ENCODE peak calls at places on chromosomes 2 and 18, in nine cellular contexts. One of them, this sample, is unnamed.

GRCh38 chr2:28390241-28390856 is 2.3 kb upstream of the FOSL2 start:
- DNase-seq in iPS DF 6.9: no peak
- DNase-seq in Peyer's patch: peak; percentile 92
- DNase-seq in suprapubic skin: peak; percentile 96
- DNase-seq in WERI-Rb-1: peak; percentile 89
- DNase-seq in left ventricle myocardium inferior: peak; percentile 89
- DNase-seq in heart right ventricle: peak; percentile 87
- DNase-seq in right atrium auricular region: peak; percentile 92
- DNase-seq in right lobe of liver: peak; percentile 93
- DNase-seq in this sample: peak; percentile 93

GRCh38 chr2:19775838-19776237 is 125.9 kb downstream of the TTC32 start:
- DNase-seq in iPS DF 6.9: no peak
- DNase-seq in Peyer's patch: no peak
- DNase-seq in suprapubic skin: no peak
- DNase-seq in WERI-Rb-1: no peak
- DNase-seq in left ventricle myocardium inferior: no peak
- DNase-seq in heart right ventricle: no peak
- DNase-seq in right atrium auricular region: no peak
- DNase-seq in right lobe of liver: no peak
- DNase-seq in this sample: no peak

GRCh38 chr2:69086466-69086865 is 73.5 kb downstream of the ANTXR1 start:
- DNase-seq in iPS DF 6.9: no peak
- DNase-seq in Peyer's patch: no peak
- DNase-seq in suprapubic skin: no peak
- DNase-seq in WERI-Rb-1: no peak
- DNase-seq in left ventricle myocardium inferior: no peak
- DNase-seq in heart right ventricle: no peak
- DNase-seq in right atrium auricular region: no peak
- DNase-seq in right lobe of liver: no peak
- DNase-seq in this sample: no peak

GRCh38 chr2:144083211-144083610 is 436.7 kb downstream of the ZEB2 start:
- DNase-seq in iPS DF 6.9: no peak
- DNase-seq in Peyer's patch: no peak
- DNase-seq in suprapubic skin: no peak
- DNase-seq in WERI-Rb-1: no peak
- DNase-seq in left ventricle myocardium inferior: no peak
- DNase-seq in heart right ventricle: no peak
- DNase-seq in right atrium auricular region: no peak
- DNase-seq in right lobe of liver: no peak
- DNase-seq in this sample: no peak

GRCh38 chr2:66370824-66371223 is 64.1 kb upstream of the MEIS1 start:
- DNase-seq in iPS DF 6.9: no peak
- DNase-seq in Peyer's patch: no peak
- DNase-seq in suprapubic skin: no peak
- DNase-seq in WERI-Rb-1: no peak
- DNase-seq in left ventricle myocardium inferior: no peak
- DNase-seq in heart right ventricle: no peak
- DNase-seq in right atrium auricular region: no peak
- DNase-seq in right lobe of liver: no peak
- DNase-seq in this sample: no peak

GRCh38 chr2:165718811-165719210 is 75.2 kb downstream of the GALNT3 start:
- DNase-seq in iPS DF 6.9: no peak
- DNase-seq in Peyer's patch: no peak
- DNase-seq in suprapubic skin: no peak
- DNase-seq in WERI-Rb-1: no peak
- DNase-seq in left ventricle myocardium inferior: no peak
- DNase-seq in heart right ventricle: no peak
- DNase-seq in right atrium auricular region: no peak
- DNase-seq in right lobe of liver: no peak
- DNase-seq in this sample: no peak

GRCh38 chr2:100241236-100241635 is 81.1 kb downstream of the LONRF2 start:
- DNase-seq in iPS DF 6.9: no peak
- DNase-seq in Peyer's patch: no peak
- DNase-seq in suprapubic skin: no peak
- DNase-seq in WERI-Rb-1: no peak
- DNase-seq in left ventricle myocardium inferior: no peak
- DNase-seq in heart right ventricle: no peak
- DNase-seq in right atrium auricular region: no peak
- DNase-seq in right lobe of liver: no peak
- DNase-seq in this sample: no peak

GRCh38 chr18:32086866-32087265 is 4.8 kb upstream of the RNF138 start:
- DNase-seq in iPS DF 6.9: no peak
- DNase-seq in Peyer's patch: no peak
- DNase-seq in suprapubic skin: no peak
- DNase-seq in WERI-Rb-1: no peak
- DNase-seq in left ventricle myocardium inferior: no peak
- DNase-seq in heart right ventricle: no peak
- DNase-seq in right atrium auricular region: no peak
- DNase-seq in right lobe of liver: no peak
- DNase-seq in this sample: no peak

GRCh38 chr2:1950474-1950873 is 206.2 kb upstream of the PXDN start:
- DNase-seq in iPS DF 6.9: no peak
- DNase-seq in Peyer's patch: no peak
- DNase-seq in suprapubic skin: no peak
- DNase-seq in WERI-Rb-1: no peak
- DNase-seq in left ventricle myocardium inferior: no peak
- DNase-seq in heart right ventricle: no peak
- DNase-seq in right atrium auricular region: no peak
- DNase-seq in right lobe of liver: no peak
- DNase-seq in this sample: no peak

GRCh38 chr2:180662555-180662954 is 317.9 kb upstream of the UBE2E3 start:
- DNase-seq in iPS DF 6.9: no peak
- DNase-seq in Peyer's patch: no peak
- DNase-seq in suprapubic skin: no peak
- DNase-seq in WERI-Rb-1: no peak
- DNase-seq in left ventricle myocardium inferior: no peak
- DNase-seq in heart right ventricle: no peak
- DNase-seq in right atrium auricular region: no peak
- DNase-seq in right lobe of liver: no peak
- DNase-seq in this sample: no peak

GRCh38 chr2:28434600-28434989 is 41.9 kb downstream of the FOSL2 start:
- DNase-seq in iPS DF 6.9: no peak
- DNase-seq in Peyer's patch: no peak
- DNase-seq in suprapubic skin: no peak
- DNase-seq in WERI-Rb-1: no peak
- DNase-seq in left ventricle myocardium inferior: no peak
- DNase-seq in heart right ventricle: no peak
- DNase-seq in right atrium auricular region: no peak
- DNase-seq in right lobe of liver: peak; percentile 83
- DNase-seq in this sample: no peak

GRCh38 chr2:6754412-6754811 is 111.3 kb downstream of the CMPK2 start:
- DNase-seq in iPS DF 6.9: no peak
- DNase-seq in Peyer's patch: no peak
- DNase-seq in suprapubic skin: no peak
- DNase-seq in WERI-Rb-1: peak; percentile 58
- DNase-seq in left ventricle myocardium inferior: no peak
- DNase-seq in heart right ventricle: no peak
- DNase-seq in right atrium auricular region: no peak
- DNase-seq in right lobe of liver: no peak
- DNase-seq in this sample: no peak

GRCh38 chr2:120439637-120440384 is 93.9 kb downstream of the INHBB start:
- DNase-seq in iPS DF 6.9: no peak
- DNase-seq in Peyer's patch: no peak
- DNase-seq in suprapubic skin: peak; percentile 40
- DNase-seq in WERI-Rb-1: no peak
- DNase-seq in left ventricle myocardium inferior: no peak
- DNase-seq in heart right ventricle: no peak
- DNase-seq in right atrium auricular region: no peak
- DNase-seq in right lobe of liver: no peak
- DNase-seq in this sample: no peak

GRCh38 chr2:41940715-41941114 is 107.1 kb upstream of the PKDCC start:
- DNase-seq in iPS DF 6.9: no peak
- DNase-seq in Peyer's patch: no peak
- DNase-seq in suprapubic skin: no peak
- DNase-seq in WERI-Rb-1: no peak
- DNase-seq in left ventricle myocardium inferior: no peak
- DNase-seq in heart right ventricle: no peak
- DNase-seq in right atrium auricular region: no peak
- DNase-seq in right lobe of liver: no peak
- DNase-seq in this sample: peak; percentile 53

GRCh38 chr2:200756618-200757321 is 54.9 kb upstream of the BZW1 start:
- DNase-seq in iPS DF 6.9: no peak
- DNase-seq in Peyer's patch: peak; percentile 80
- DNase-seq in suprapubic skin: no peak
- DNase-seq in WERI-Rb-1: no peak
- DNase-seq in left ventricle myocardium inferior: no peak
- DNase-seq in heart right ventricle: no peak
- DNase-seq in right atrium auricular region: no peak
- DNase-seq in right lobe of liver: peak; percentile 53
- DNase-seq in this sample: no peak

GRCh38 chr2:26784570-26785234 is 1.2 kb upstream of the CENPA start:
- DNase-seq in iPS DF 6.9: no peak
- DNase-seq in Peyer's patch: no peak
- DNase-seq in suprapubic skin: no peak
- DNase-seq in WERI-Rb-1: no peak
- DNase-seq in left ventricle myocardium inferior: no peak
- DNase-seq in heart right ventricle: no peak
- DNase-seq in right atrium auricular region: no peak
- DNase-seq in right lobe of liver: no peak
- DNase-seq in this sample: no peak

GRCh38 chr2:26785431-26786206 is at the start of gene CENPA:
- DNase-seq in iPS DF 6.9: peak; percentile 99
- DNase-seq in Peyer's patch: peak; percentile 99
- DNase-seq in suprapubic skin: peak; percentile 98
- DNase-seq in WERI-Rb-1: peak; percentile 99
- DNase-seq in left ventricle myocardium inferior: peak; percentile 97
- DNase-seq in heart right ventricle: peak; percentile 94
- DNase-seq in right atrium auricular region: peak; percentile 98
- DNase-seq in right lobe of liver: peak; percentile 94
- DNase-seq in this sample: peak; percentile 98

GRCh38 chr2:26782876-26783704 is 2.8 kb upstream of the CENPA start:
- DNase-seq in iPS DF 6.9: no peak
- DNase-seq in Peyer's patch: no peak
- DNase-seq in suprapubic skin: no peak
- DNase-seq in WERI-Rb-1: no peak
- DNase-seq in left ventricle myocardium inferior: no peak
- DNase-seq in heart right ventricle: no peak
- DNase-seq in right atrium auricular region: no peak
- DNase-seq in right lobe of liver: no peak
- DNase-seq in this sample: no peak

GRCh38 chr2:26786207-26787023 is 559 bp downstream of the CENPA start:
- DNase-seq in iPS DF 6.9: no peak
- DNase-seq in Peyer's patch: no peak
- DNase-seq in suprapubic skin: no peak
- DNase-seq in WERI-Rb-1: no peak
- DNase-seq in left ventricle myocardium inferior: no peak
- DNase-seq in heart right ventricle: no peak
- DNase-seq in right atrium auricular region: no peak
- DNase-seq in right lobe of liver: peak; percentile 57
- DNase-seq in this sample: no peak
- H3K27ac ChIP-seq in iPS DF 6.9: no peak overlapping the region
- H3K27ac ChIP-seq in Peyer's patch: no peak overlapping the region
- H3K27ac ChIP-seq in suprapubic skin: no peak overlapping the region
- H3K27ac ChIP-seq in WERI-Rb-1: peak overlapping the region; percentile 75
- H3K27ac ChIP-seq in left ventricle myocardium inferior: no peak overlapping the region
- H3K27ac ChIP-seq in heart right ventricle: no peak overlapping the region
- H3K27ac ChIP-seq in right atrium auricular region: no peak overlapping the region
- H3K27ac ChIP-seq in right lobe of liver: no peak overlapping the region
- H3K27ac ChIP-seq in this sample: no peak overlapping the region

GRCh38 chr2:192469612-192470011 is 274.9 kb upstream of the TMEFF2 start:
- DNase-seq in iPS DF 6.9: no peak
- DNase-seq in Peyer's patch: no peak
- DNase-seq in suprapubic skin: no peak
- DNase-seq in WERI-Rb-1: no peak
- DNase-seq in left ventricle myocardium inferior: no peak
- DNase-seq in heart right ventricle: no peak
- DNase-seq in right atrium auricular region: no peak
- DNase-seq in right lobe of liver: no peak
- DNase-seq in this sample: no peak
- H3K4me3 ChIP-seq in iPS DF 6.9: no peak overlapping the region
- H3K4me3 ChIP-seq in Peyer's patch: no peak overlapping the region
- H3K4me3 ChIP-seq in suprapubic skin: no peak overlapping the region
- H3K4me3 ChIP-seq in WERI-Rb-1: no peak overlapping the region
- H3K4me3 ChIP-seq in left ventricle myocardium inferior: no peak overlapping the region
- H3K4me3 ChIP-seq in heart right ventricle: no peak overlapping the region
- H3K4me3 ChIP-seq in right atrium auricular region: no peak overlapping the region
- H3K4me3 ChIP-seq in right lobe of liver: no peak overlapping the region
- H3K4me3 ChIP-seq in this sample: no peak overlapping the region

GRCh38 chr2:76759634-76760366 is 762.4 kb downstream of the LRRTM4 start:
- DNase-seq in iPS DF 6.9: no peak
- DNase-seq in Peyer's patch: no peak
- DNase-seq in suprapubic skin: no peak
- DNase-seq in WERI-Rb-1: no peak
- DNase-seq in left ventricle myocardium inferior: no peak
- DNase-seq in heart right ventricle: no peak
- DNase-seq in right atrium auricular region: no peak
- DNase-seq in right lobe of liver: no peak
- DNase-seq in this sample: no peak

GRCh38 chr2:76763276-76763675 is 758.9 kb downstream of the LRRTM4 start:
- DNase-seq in iPS DF 6.9: no peak
- DNase-seq in Peyer's patch: no peak
- DNase-seq in suprapubic skin: no peak
- DNase-seq in WERI-Rb-1: no peak
- DNase-seq in left ventricle myocardium inferior: no peak
- DNase-seq in heart right ventricle: no peak
- DNase-seq in right atrium auricular region: no peak
- DNase-seq in right lobe of liver: no peak
- DNase-seq in this sample: no peak

DNA sequence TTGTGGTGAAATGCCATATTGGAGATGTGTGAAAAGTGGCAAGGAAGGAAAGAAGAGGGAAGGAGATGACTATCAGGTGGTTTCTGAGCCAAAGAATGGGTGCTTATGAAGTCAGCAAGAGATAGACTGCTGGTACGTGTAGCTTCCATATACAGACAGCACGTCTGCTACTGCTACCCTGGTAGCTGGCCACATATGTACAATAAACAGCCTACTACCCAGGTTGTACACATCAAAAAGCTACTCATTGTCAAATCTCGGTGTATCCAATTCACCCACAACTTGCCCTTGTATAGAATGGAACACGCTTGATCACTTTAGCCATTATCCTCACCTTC is 761.8 kb downstream of the LRRTM4 start:
- DNase-seq in iPS DF 6.9: no peak
- DNase-seq in Peyer's patch: no peak
- DNase-seq in suprapubic skin: no peak
- DNase-seq in WERI-Rb-1: no peak
- DNase-seq in left ventricle myocardium inferior: no peak
- DNase-seq in heart right ventricle: no peak
- DNase-seq in right atrium auricular region: no peak
- DNase-seq in right lobe of liver: no peak
- DNase-seq in this sample: no peak
- H3K27ac ChIP-seq in iPS DF 6.9: no peak overlapping the region
- H3K27ac ChIP-seq in Peyer's patch: no peak overlapping the region
- H3K27ac ChIP-seq in suprapubic skin: no peak overlapping the region
- H3K27ac ChIP-seq in WERI-Rb-1: no peak overlapping the region
- H3K27ac ChIP-seq in left ventricle myocardium inferior: no peak overlapping the region
- H3K27ac ChIP-seq in heart right ventricle: no peak overlapping the region
- H3K27ac ChIP-seq in right atrium auricular region: no peak overlapping the region
- H3K27ac ChIP-seq in right lobe of liver: no peak overlapping the region
- H3K27ac ChIP-seq in this sample: no peak overlapping the region

DNA sequence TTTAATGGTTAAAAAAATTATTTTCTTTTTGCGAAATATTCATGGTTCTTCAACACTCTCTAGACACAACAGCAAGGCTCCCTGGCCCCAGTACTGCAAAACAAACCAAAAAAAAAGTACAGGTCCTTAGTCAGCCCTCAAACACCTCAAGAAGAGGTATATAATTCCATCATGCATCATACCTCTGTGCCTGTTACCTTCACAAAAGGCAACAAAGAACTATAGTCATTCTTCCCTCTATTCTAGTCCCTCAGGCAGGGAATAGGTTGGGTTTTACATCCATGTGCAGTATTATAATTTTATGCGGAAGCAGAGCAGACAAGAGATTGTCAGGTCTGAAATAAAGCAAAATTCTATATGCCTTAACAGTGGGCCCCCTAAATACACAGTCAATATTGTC is 8.5 kb downstream of the NFE2L2 start:
- DNase-seq in iPS DF 6.9: no peak
- DNase-seq in Peyer's patch: no peak
- DNase-seq in suprapubic skin: no peak
- DNase-seq in WERI-Rb-1: no peak
- DNase-seq in left ventricle myocardium inferior: no peak
- DNase-seq in heart right ventricle: no peak
- DNase-seq in right atrium auricular region: no peak
- DNase-seq in right lobe of liver: no peak
- DNase-seq in this sample: no peak
- H3K4me3 ChIP-seq in iPS DF 6.9: no peak overlapping the region
- H3K4me3 ChIP-seq in Peyer's patch: no peak overlapping the region
- H3K4me3 ChIP-seq in suprapubic skin: no peak overlapping the region
- H3K4me3 ChIP-seq in WERI-Rb-1: no peak overlapping the region
- H3K4me3 ChIP-seq in left ventricle myocardium inferior: no peak overlapping the region
- H3K4me3 ChIP-seq in heart right ventricle: no peak overlapping the region
- H3K4me3 ChIP-seq in right atrium auricular region: no peak overlapping the region
- H3K4me3 ChIP-seq in right lobe of liver: no peak overlapping the region
- H3K4me3 ChIP-seq in this sample: no peak overlapping the region

This sample was measured in uterus.